ENCODE peak calls at places on chromosomes 7 and 10, in nine cellular contexts. E, J, T, S, I, N, B, G and P are unnamed samples.

GRCh38 chr10:89979726-89980125 is 278.3 kb downstream of the KIF20B start:
- DNase-seq in J (no peak), S (no peak), I (no peak), N (no peak), T (no peak), G (no peak), B (no peak), E (no peak), P (no peak)

GRCh38 chr7:127667751-127668530 is 15.9 kb downstream of the SND1 start:
- DNase-seq in J (no peak), G (no peak), I (no peak), E (no peak), B (no peak), S (no peak), T (no peak), N (no peak), P (no peak)

GRCh38 chr7:88401009-88401623 is 94.4 kb upstream of the STEAP4 start:
- DNase-seq in E (no peak), I (no peak), B (no peak), J (no peak), S (no peak), N (no peak), T (no peak), G (no peak), P (no peak)

GRCh38 chr7:19919156-19920085 is 146.0 kb upstream of the TMEM196 start:
- DNase-seq in I (no peak), J (peak; percentile 83), S (no peak), G (no peak), N (no peak), E (no peak), T (no peak), B (peak; percentile 33), P (no peak)

GRCh38 chr10:42952358-42952757 is 124.5 kb upstream of the RET start:
- DNase-seq in I (peak; percentile 63), B (no peak), J (no peak), G (no peak), S (peak; percentile 57), T (no peak), E (peak; percentile 64), N (peak; percentile 86), P (peak; percentile 67)

GRCh38 chr7:141374425-141374824 is 176.8 kb upstream of the AGK start:
- DNase-seq in S (no peak), I (no peak), G (no peak), T (no peak), J (no peak), N (no peak), E (no peak), B (no peak), P (no peak)

GRCh38 chr7:4700577-4701235 is 18.6 kb downstream of the FOXK1 start:
- DNase-seq in I (no peak), G (no peak), T (no peak), E (no peak), N (no peak), J (peak; percentile 96), S (no peak), B (peak; percentile 98), P (no peak)

GRCh38 chr7:83648464-83649241 is at the start of gene SEMA3E:
- DNase-seq in E (no peak), J (peak; percentile 38), T (no peak), G (peak; percentile 59), S (peak; percentile 22), N (no peak), B (peak; percentile 30), I (no peak), P (no peak)

GRCh38 chr10:37268266-37268665 is 142.9 kb downstream of the ANKRD30A start:
- DNase-seq in G (no peak), I (no peak), E (no peak), S (no peak), J (no peak), B (no peak), T (no peak), N (no peak), P (no peak)

GRCh38 chr7:21071570-21071969 is 284.9 kb upstream of the SP8 start:
- DNase-seq in S (no peak), G (no peak), E (no peak), I (no peak), B (no peak), T (no peak), J (no peak), N (no peak), P (no peak)

GRCh38 chr10:43943825-43944360 is 295.2 kb upstream of the ZNF32 start:
- DNase-seq in B (no peak), E (no peak), G (no peak), N (no peak), I (no peak), T (no peak), J (no peak), S (no peak), P (peak; percentile 39)

GRCh38 chr10:22969704-22970103 is 41.9 kb downstream of the ARMC3 start:
- DNase-seq in B (no peak), S (no peak), G (no peak), N (no peak), T (no peak), J (no peak), I (no peak), E (no peak), P (no peak)

GRCh38 chr10:117797286-117797685 is 249.5 kb downstream of the RAB11FIP2 start:
- DNase-seq in B (no peak), N (no peak), G (no peak), T (no peak), E (no peak), I (no peak), J (no peak), S (no peak), P (no peak)

DNA sequence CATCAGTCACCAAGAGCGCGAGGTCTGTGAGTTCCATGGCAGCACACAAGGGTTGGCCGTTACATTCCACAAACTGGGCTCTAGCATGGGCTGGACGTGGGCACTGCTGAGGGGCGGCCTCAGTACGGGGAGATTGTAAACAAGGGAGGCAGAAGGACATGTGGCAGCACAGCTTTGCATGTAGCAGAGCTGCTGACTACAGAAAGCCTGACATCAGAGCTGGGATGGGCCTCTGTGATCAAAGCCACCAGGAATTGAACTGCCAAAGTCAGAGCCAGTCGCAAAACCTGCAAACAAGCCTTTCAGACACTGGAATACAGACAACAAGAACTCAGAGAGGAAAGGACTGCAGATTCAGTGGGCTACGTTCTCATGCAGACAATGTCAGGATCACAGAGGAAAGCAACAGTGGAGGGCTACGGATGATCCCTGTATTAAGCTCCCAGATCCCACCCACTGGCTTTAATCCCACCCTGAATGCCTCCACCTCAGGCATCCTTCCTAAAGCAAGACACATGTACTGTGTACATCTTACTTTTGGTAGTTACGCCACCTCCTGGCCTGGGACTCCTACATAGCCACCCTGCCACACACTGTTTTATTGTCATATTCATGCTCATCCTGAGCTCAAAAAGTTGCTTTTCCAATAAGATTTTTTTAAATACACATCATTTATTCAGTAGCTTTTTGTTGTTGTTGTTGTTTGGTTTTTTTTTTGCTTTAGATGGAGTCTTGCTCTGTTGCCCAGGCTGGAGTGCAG is 291.1 kb upstream of the IMMP2L start:
- DNase-seq in G (no peak), T (no peak), N (no peak), S (no peak), J (no peak), E (no peak), B (no peak), I (no peak), P (no peak)
- TF ChIP-seq CTCF in G (peak; percentile 34), T (no peak), N (peak; percentile 64), S (no peak), J (peak; percentile 8), E (no peak), B (peak; percentile 48), I (no peak), P (peak; percentile 22)

GRCh38 chr10:13441476-13441875 is 87.3 kb downstream of the BEND7 start:
- DNase-seq in T (no peak), I (no peak), B (no peak), N (no peak), S (no peak), J (no peak), E (no peak), G (no peak), P (no peak)

GRCh38 chr10:13439771-13440708 is 88.8 kb downstream of the BEND7 start:
- DNase-seq in E (peak; percentile 70), B (peak; percentile 29), S (peak; percentile 79), J (peak; percentile 40), T (peak; percentile 35), G (no peak), I (peak; percentile 51), N (no peak), P (peak; percentile 80)

GRCh38 chr10:13439313-13439712 is 89.5 kb downstream of the BEND7 start:
- DNase-seq in B (no peak), E (no peak), G (no peak), I (no peak), J (no peak), S (no peak), T (no peak), N (no peak), P (no peak)

GRCh38 chr10:13437026-13437555 is 89.0 kb upstream of the SEPHS1 start:
- DNase-seq in S (no peak), J (no peak), T (no peak), I (no peak), E (no peak), B (no peak), G (no peak), N (no peak), P (no peak)

DNA sequence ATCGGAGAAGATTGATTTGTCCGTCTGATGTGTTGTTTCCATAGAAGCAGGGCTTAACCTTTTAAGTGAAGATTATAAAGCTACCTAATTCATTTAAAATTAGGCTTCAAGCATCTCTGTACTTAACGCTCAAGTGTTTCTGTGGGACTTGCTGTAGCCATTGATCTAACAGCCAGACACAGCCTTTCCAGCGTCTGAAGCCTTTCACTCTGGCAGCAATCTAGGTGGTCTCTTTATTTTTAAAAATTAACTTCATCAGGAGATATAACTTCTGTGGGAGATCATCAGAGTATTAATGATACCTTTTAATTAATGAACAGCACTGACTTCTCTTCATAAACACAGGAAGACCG is 88.1 kb downstream of the BEND7 start:
- DNase-seq in E (no peak), J (no peak), B (no peak), S (no peak), G (no peak), T (no peak), I (no peak), N (no peak), P (no peak)
- TF ChIP-seq CTCF in E (no peak), J (no peak), B (no peak), S (no peak), G (no peak), T (no peak), I (no peak), N (peak; percentile 40), P (peak; percentile 28)

GRCh38 chr7:80844916-80845315 is 73.9 kb downstream of the SEMA3C start:
- DNase-seq in B (no peak), S (no peak), G (no peak), I (no peak), J (no peak), N (no peak), E (no peak), T (no peak), P (no peak)
- TF ChIP-seq CTCF in B (no peak), S (no peak), G (no peak), I (no peak), J (no peak), N (no peak), E (no peak), T (no peak), P (no peak)

DNA sequence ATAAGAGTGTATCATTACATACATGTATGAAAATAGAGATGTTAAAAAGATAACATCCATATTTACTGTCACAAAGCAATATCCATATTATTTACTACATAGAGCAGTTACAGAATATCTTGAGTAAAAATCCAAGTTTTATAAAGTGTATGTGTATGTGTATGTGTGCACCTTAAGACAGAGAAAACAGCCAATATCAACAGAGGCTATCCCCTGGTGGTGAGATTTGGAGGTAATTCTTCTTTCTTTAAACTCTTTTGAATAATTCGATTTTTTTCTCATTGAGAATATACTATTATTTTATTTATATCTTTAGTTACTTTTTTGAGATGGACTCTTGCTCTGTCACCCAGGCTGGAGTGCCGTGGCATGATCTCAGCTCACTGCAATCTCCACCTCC is 18.4 kb downstream of the TRDMT1 start:
- DNase-seq in E (no peak), S (no peak), G (no peak), B (no peak), I (no peak), T (no peak), J (no peak), N (no peak), P (no peak)
- TF ChIP-seq CTCF in E (no peak), S (peak; percentile 62), G (no peak), B (peak; percentile 36), I (no peak), T (no peak), J (peak; percentile 15), N (peak; percentile 59), P (peak; percentile 67)